ENCODE peak calls at places on chromosomes 5 and 9, in seven cellular contexts. One of them, this sample, is unnamed.

GRCh38 chr9:113361304-113362018 is 12.1 kb downstream of the BSPRY start:
- ATAC-seq in A549: peak; percentile 75
- ATAC-seq in heart left ventricle: no peak
- ATAC-seq in upper lobe of left lung: no peak
- ATAC-seq in HCT116: no peak
- ATAC-seq in right lobe of liver: no peak
- ATAC-seq in body of pancreas: no peak
- ATAC-seq in this sample: no peak

GRCh38 chr5:150340614-150341265 is 16.8 kb upstream of the TCOF1 start:
- ATAC-seq in upper lobe of left lung: no peak
- ATAC-seq in heart left ventricle: no peak
- ATAC-seq in A549: no peak
- ATAC-seq in right lobe of liver: no peak
- ATAC-seq in body of pancreas: no peak
- ATAC-seq in HCT116: no peak
- ATAC-seq in this sample: no peak

GRCh38 chr5:73719616-73720015 is 93.6 kb downstream of the ARHGEF28 start:
- ATAC-seq in body of pancreas: no peak
- ATAC-seq in A549: no peak
- ATAC-seq in upper lobe of left lung: no peak
- ATAC-seq in HCT116: no peak
- ATAC-seq in heart left ventricle: no peak
- ATAC-seq in right lobe of liver: no peak
- ATAC-seq in this sample: no peak

GRCh38 chr9:131732636-131733340 is 7.1 kb downstream of the RAPGEF1 start:
- ATAC-seq in HCT116: no peak
- ATAC-seq in heart left ventricle: no peak
- ATAC-seq in A549: no peak
- ATAC-seq in body of pancreas: no peak
- ATAC-seq in upper lobe of left lung: no peak
- ATAC-seq in right lobe of liver: no peak
- ATAC-seq in this sample: no peak

GRCh38 chr9:136305822-136306690 is 2.2 kb upstream of the CCDC187 start:
- ATAC-seq in A549: peak; percentile 42
- ATAC-seq in right lobe of liver: no peak
- ATAC-seq in heart left ventricle: no peak
- ATAC-seq in upper lobe of left lung: no peak
- ATAC-seq in body of pancreas: no peak
- ATAC-seq in HCT116: no peak
- ATAC-seq in this sample: no peak

GRCh38 chr5:120405291-120405864 is 58.7 kb upstream of the PRR16 start:
- ATAC-seq in upper lobe of left lung: no peak
- ATAC-seq in right lobe of liver: no peak
- ATAC-seq in heart left ventricle: no peak
- ATAC-seq in HCT116: no peak
- ATAC-seq in A549: no peak
- ATAC-seq in body of pancreas: no peak
- ATAC-seq in this sample: no peak

GRCh38 chr9:109246533-109246932 is 74.3 kb downstream of the EPB41L4B start:
- ATAC-seq in A549: no peak
- ATAC-seq in body of pancreas: peak; percentile 68
- ATAC-seq in right lobe of liver: no peak
- ATAC-seq in upper lobe of left lung: no peak
- ATAC-seq in heart left ventricle: no peak
- ATAC-seq in HCT116: no peak
- ATAC-seq in this sample: no peak

GRCh38 chr5:43236633-43237355 is 44.8 kb downstream of the NIM1K start:
- ATAC-seq in right lobe of liver: peak; percentile 37
- ATAC-seq in heart left ventricle: no peak
- ATAC-seq in A549: no peak
- ATAC-seq in body of pancreas: no peak
- ATAC-seq in upper lobe of left lung: no peak
- ATAC-seq in HCT116: no peak
- ATAC-seq in this sample: no peak

GRCh38 chr5:157613385-157614245 is 38.0 kb upstream of the ADAM19 start:
- ATAC-seq in right lobe of liver: no peak
- ATAC-seq in heart left ventricle: no peak
- ATAC-seq in HCT116: no peak
- ATAC-seq in upper lobe of left lung: no peak
- ATAC-seq in A549: no peak
- ATAC-seq in body of pancreas: no peak
- ATAC-seq in this sample: no peak

GRCh38 chr9:35646583-35647265 is 4.0 kb downstream of the SIT1 start:
- ATAC-seq in HCT116: peak; percentile 97
- ATAC-seq in upper lobe of left lung: peak; percentile 99
- ATAC-seq in A549: peak; percentile 93
- ATAC-seq in heart left ventricle: peak; percentile 83
- ATAC-seq in body of pancreas: peak; percentile 98
- ATAC-seq in right lobe of liver: peak; percentile 97
- ATAC-seq in this sample: peak; percentile 94
- TF ChIP-seq POLR2A in HCT116: no peak
- TF ChIP-seq POLR2A in upper lobe of left lung: peak; percentile 97
- TF ChIP-seq POLR2A in A549: peak; percentile 66
- TF ChIP-seq POLR2A in heart left ventricle: peak; percentile 85
- TF ChIP-seq POLR2A in body of pancreas: peak; percentile 94
- TF ChIP-seq POLR2A in right lobe of liver: peak; percentile 88
- TF ChIP-seq POLR2A in this sample: peak; percentile 90

GRCh38 chr5:176536902-176537607 is at the start of gene RNF44:
- ATAC-seq in HCT116: peak; percentile 74
- ATAC-seq in body of pancreas: peak; percentile 80
- ATAC-seq in right lobe of liver: peak; percentile 75
- ATAC-seq in heart left ventricle: peak; percentile 88
- ATAC-seq in upper lobe of left lung: peak; percentile 93
- ATAC-seq in A549: peak; percentile 62
- ATAC-seq in this sample: peak; percentile 87

GRCh38 chr5:176535655-176536131 is 1.5 kb downstream of the RNF44 start:
- ATAC-seq in HCT116: no peak
- ATAC-seq in right lobe of liver: no peak
- ATAC-seq in heart left ventricle: no peak
- ATAC-seq in upper lobe of left lung: no peak
- ATAC-seq in body of pancreas: no peak
- ATAC-seq in A549: no peak
- ATAC-seq in this sample: no peak

GRCh38 chr5:176537608-176538504 is 654 bp upstream of the RNF44 start:
- ATAC-seq in HCT116: peak; percentile 80
- ATAC-seq in heart left ventricle: peak; percentile 93
- ATAC-seq in right lobe of liver: peak; percentile 75
- ATAC-seq in body of pancreas: peak; percentile 89
- ATAC-seq in upper lobe of left lung: peak; percentile 95
- ATAC-seq in A549: peak; percentile 73
- ATAC-seq in this sample: peak; percentile 92

GRCh38 chr5:176535101-176535654 is 2.0 kb downstream of the RNF44 start:
- ATAC-seq in A549: no peak
- ATAC-seq in heart left ventricle: no peak
- ATAC-seq in upper lobe of left lung: no peak
- ATAC-seq in right lobe of liver: no peak
- ATAC-seq in body of pancreas: no peak
- ATAC-seq in HCT116: no peak
- ATAC-seq in this sample: no peak

DNA sequence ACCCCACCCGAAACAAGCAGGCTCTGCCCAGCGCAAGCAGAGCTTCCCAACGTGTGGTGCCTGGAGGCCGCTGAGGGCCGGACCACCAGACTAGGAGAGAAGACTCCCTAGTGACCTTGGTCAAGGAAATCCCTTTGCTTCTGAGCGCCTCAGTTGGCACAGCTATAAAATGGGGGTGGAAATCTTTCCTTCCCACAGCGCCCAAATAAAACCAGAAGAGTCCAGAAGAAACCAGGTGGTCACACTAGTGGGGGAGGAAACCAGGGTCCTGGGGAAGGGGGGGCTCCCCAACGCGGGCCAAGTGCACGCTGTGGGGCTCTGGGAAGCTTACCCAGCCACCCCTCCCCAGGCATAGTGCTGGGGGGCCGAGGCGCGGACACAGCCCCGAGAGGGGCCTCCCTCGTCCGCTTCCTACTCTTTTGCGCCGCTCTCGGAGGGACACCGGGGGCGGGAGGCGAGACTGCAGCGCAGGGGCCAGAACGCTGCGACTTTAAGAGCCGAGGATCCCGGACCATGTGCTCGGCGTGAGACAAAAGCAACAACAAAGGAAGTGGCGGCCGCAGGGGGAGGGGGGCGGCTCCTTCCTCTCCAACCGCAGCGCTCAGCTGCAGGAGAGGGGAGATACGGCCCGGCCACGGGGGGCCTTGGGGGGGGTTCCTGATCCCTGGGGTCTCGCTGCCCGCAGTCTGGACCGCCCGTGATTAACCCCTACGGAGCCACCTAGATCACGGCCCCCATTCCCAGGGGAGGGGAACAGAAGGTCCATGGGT is 885 bp downstream of the RNF44 start:
- ATAC-seq in right lobe of liver: peak; percentile 17
- ATAC-seq in HCT116: peak; percentile 20
- ATAC-seq in upper lobe of left lung: peak; percentile 77
- ATAC-seq in body of pancreas: peak; percentile 18
- ATAC-seq in A549: peak; percentile 32
- ATAC-seq in heart left ventricle: peak; percentile 14
- ATAC-seq in this sample: peak; percentile 22
- TF ChIP-seq POLR2A in right lobe of liver: no peak
- TF ChIP-seq POLR2A in HCT116: no peak
- TF ChIP-seq POLR2A in upper lobe of left lung: peak; percentile 9
- TF ChIP-seq POLR2A in body of pancreas: no peak
- TF ChIP-seq POLR2A in A549: no peak
- TF ChIP-seq POLR2A in heart left ventricle: no peak
- TF ChIP-seq POLR2A in this sample: no peak

DNA sequence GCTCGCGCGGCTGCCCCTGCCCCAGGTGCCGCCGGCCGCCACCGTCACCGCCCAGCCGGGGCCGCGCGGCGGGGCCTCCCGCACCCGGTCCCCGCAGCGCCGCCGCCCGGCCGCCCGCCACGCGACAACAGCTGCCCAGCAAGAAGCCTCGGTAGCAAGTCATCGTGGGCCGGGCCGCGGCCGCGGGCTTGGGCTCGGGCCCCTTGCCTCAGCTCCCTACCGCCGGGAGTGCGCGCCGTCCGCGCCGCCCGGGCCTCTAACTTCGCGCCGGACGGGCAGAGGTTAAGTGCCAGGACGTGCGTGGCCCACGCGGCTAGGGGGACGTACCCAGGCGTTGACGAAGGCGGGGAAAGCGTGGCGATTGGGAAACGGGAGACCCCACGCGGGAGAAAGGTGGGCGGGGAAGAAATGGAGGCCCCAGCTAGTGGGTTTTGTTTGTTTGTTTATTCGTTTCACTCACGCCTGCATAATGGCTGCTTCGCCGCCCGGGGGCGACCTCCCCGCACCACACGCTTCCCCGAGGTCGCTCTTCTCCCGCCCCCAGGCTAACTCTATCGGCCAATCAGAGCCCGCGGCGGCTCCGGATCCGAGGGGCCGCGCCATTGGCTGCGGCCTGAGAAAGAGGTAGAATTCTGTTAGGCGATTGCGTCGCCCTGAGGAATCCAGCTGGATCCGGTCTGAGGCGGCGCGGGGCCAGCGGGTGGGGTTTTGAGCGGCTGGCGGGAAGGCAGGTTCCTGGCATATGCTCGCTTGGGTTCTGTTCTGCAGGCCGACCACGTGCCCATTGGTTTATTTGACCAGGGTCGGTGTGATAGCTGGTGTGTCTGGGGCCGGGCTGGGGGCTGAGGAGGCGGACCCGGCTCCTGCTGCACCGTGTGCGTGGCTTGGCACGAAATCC is at the start of gene NADK2:
- ATAC-seq in right lobe of liver: peak; percentile 79
- ATAC-seq in body of pancreas: peak; percentile 87
- ATAC-seq in upper lobe of left lung: peak; percentile 98
- ATAC-seq in heart left ventricle: peak; percentile 93
- ATAC-seq in HCT116: peak; percentile 87
- ATAC-seq in A549: peak; percentile 87
- ATAC-seq in this sample: peak; percentile 95
- TF ChIP-seq POLR2A in right lobe of liver: peak; percentile 93
- TF ChIP-seq POLR2A in body of pancreas: peak; percentile 86
- TF ChIP-seq POLR2A in upper lobe of left lung: peak; percentile 88
- TF ChIP-seq POLR2A in heart left ventricle: peak; percentile 86
- TF ChIP-seq POLR2A in HCT116: peak; percentile 36
- TF ChIP-seq POLR2A in A549: peak; percentile 87
- TF ChIP-seq POLR2A in this sample: peak; percentile 84

GRCh38 chr9:86971742-86972141 is 24.4 kb upstream of the GAS1 start:
- ATAC-seq in upper lobe of left lung: no peak
- ATAC-seq in body of pancreas: no peak
- ATAC-seq in right lobe of liver: no peak
- ATAC-seq in HCT116: no peak
- ATAC-seq in heart left ventricle: peak; percentile 39
- ATAC-seq in A549: no peak
- ATAC-seq in this sample: no peak

GRCh38 chr9:86977205-86977835 is 30.0 kb upstream of the GAS1 start:
- ATAC-seq in upper lobe of left lung: no peak
- ATAC-seq in heart left ventricle: no peak
- ATAC-seq in body of pancreas: no peak
- ATAC-seq in HCT116: no peak
- ATAC-seq in A549: no peak
- ATAC-seq in right lobe of liver: no peak
- ATAC-seq in this sample: no peak

GRCh38 chr9:86975086-86975485 is 27.8 kb upstream of the GAS1 start:
- ATAC-seq in heart left ventricle: no peak
- ATAC-seq in upper lobe of left lung: no peak
- ATAC-seq in right lobe of liver: no peak
- ATAC-seq in body of pancreas: no peak
- ATAC-seq in A549: no peak
- ATAC-seq in HCT116: no peak
- ATAC-seq in this sample: no peak

GRCh38 chr9:86975571-86975970 is 28.3 kb upstream of the GAS1 start:
- ATAC-seq in heart left ventricle: no peak
- ATAC-seq in right lobe of liver: no peak
- ATAC-seq in HCT116: no peak
- ATAC-seq in body of pancreas: no peak
- ATAC-seq in upper lobe of left lung: no peak
- ATAC-seq in A549: no peak
- ATAC-seq in this sample: no peak

GRCh38 chr9:86974421-86974820 is 27.1 kb upstream of the GAS1 start:
- ATAC-seq in HCT116: no peak
- ATAC-seq in heart left ventricle: no peak
- ATAC-seq in body of pancreas: no peak
- ATAC-seq in upper lobe of left lung: no peak
- ATAC-seq in A549: no peak
- ATAC-seq in right lobe of liver: no peak
- ATAC-seq in this sample: no peak
- TF ChIP-seq POLR2A in HCT116: no peak
- TF ChIP-seq POLR2A in heart left ventricle: no peak
- TF ChIP-seq POLR2A in body of pancreas: no peak
- TF ChIP-seq POLR2A in upper lobe of left lung: no peak
- TF ChIP-seq POLR2A in A549: no peak
- TF ChIP-seq POLR2A in right lobe of liver: no peak
- TF ChIP-seq POLR2A in this sample: no peak

This sample was measured in gastroesophageal sphincter.